ENCODE peak calls at places on chromosomes 12 and 14, in ten cellular contexts. One of them, this sample, is unnamed.

GRCh38 chr14:67166450-67166853 is 22.8 kb upstream of the GARIN2 start:
- DNase-seq in SK-N-SH: peak
- DNase-seq in stimulated activated CD8-positive, alpha-beta memory T cell treated with anti-CD3 and anti-CD28 coated beads, Interleukin-4, amount 100 ng/mL, for 4 hours: no peak
- DNase-seq in lower leg skin: no peak
- DNase-seq in right lobe of liver: no peak
- DNase-seq in astrocyte of the spinal cord: peak
- DNase-seq in germinal center: peak
- DNase-seq in Calu3: peak
- DNase-seq in glomerular endothelial cell: peak
- DNase-seq in AG10803: peak
- DNase-seq in this sample: no peak

GRCh38 chr14:63186453-63186852 is 17.8 kb upstream of the RHOJ start:
- DNase-seq in SK-N-SH: no peak
- DNase-seq in stimulated activated CD8-positive, alpha-beta memory T cell treated with anti-CD3 and anti-CD28 coated beads, Interleukin-4, amount 100 ng/mL, for 4 hours: no peak
- DNase-seq in lower leg skin: no peak
- DNase-seq in right lobe of liver: no peak
- DNase-seq in astrocyte of the spinal cord: peak
- DNase-seq in germinal center: no peak
- DNase-seq in Calu3: no peak
- DNase-seq in glomerular endothelial cell: no peak
- DNase-seq in AG10803: peak
- DNase-seq in this sample: no peak

GRCh38 chr14:28375295-28375694 is 391.3 kb upstream of the FOXG1 start:
- DNase-seq in SK-N-SH: peak
- DNase-seq in stimulated activated CD8-positive, alpha-beta memory T cell treated with anti-CD3 and anti-CD28 coated beads, Interleukin-4, amount 100 ng/mL, for 4 hours: no peak
- DNase-seq in lower leg skin: no peak
- DNase-seq in right lobe of liver: no peak
- DNase-seq in astrocyte of the spinal cord: peak
- DNase-seq in germinal center: no peak
- DNase-seq in Calu3: peak
- DNase-seq in glomerular endothelial cell: no peak
- DNase-seq in AG10803: no peak
- DNase-seq in this sample: no peak

GRCh38 chr12:12660201-12660600 is 35.8 kb downstream of the GPR19 start:
- DNase-seq in SK-N-SH: no peak
- DNase-seq in stimulated activated CD8-positive, alpha-beta memory T cell treated with anti-CD3 and anti-CD28 coated beads, Interleukin-4, amount 100 ng/mL, for 4 hours: no peak
- DNase-seq in lower leg skin: no peak
- DNase-seq in right lobe of liver: no peak
- DNase-seq in astrocyte of the spinal cord: no peak
- DNase-seq in germinal center: no peak
- DNase-seq in Calu3: no peak
- DNase-seq in glomerular endothelial cell: no peak
- DNase-seq in AG10803: no peak
- DNase-seq in this sample: no peak

GRCh38 chr12:122326597-122326996 is 60.3 kb upstream of the VPS33A start:
- DNase-seq in SK-N-SH: no peak
- DNase-seq in stimulated activated CD8-positive, alpha-beta memory T cell treated with anti-CD3 and anti-CD28 coated beads, Interleukin-4, amount 100 ng/mL, for 4 hours: no peak
- DNase-seq in lower leg skin: no peak
- DNase-seq in right lobe of liver: no peak
- DNase-seq in astrocyte of the spinal cord: no peak
- DNase-seq in germinal center: no peak
- DNase-seq in Calu3: no peak
- DNase-seq in glomerular endothelial cell: no peak
- DNase-seq in AG10803: no peak
- DNase-seq in this sample: no peak

GRCh38 chr12:105164068-105164467 is 56.5 kb downstream of the WASHC4 start:
- DNase-seq in SK-N-SH: no peak
- DNase-seq in stimulated activated CD8-positive, alpha-beta memory T cell treated with anti-CD3 and anti-CD28 coated beads, Interleukin-4, amount 100 ng/mL, for 4 hours: no peak
- DNase-seq in lower leg skin: no peak
- DNase-seq in right lobe of liver: no peak
- DNase-seq in astrocyte of the spinal cord: no peak
- DNase-seq in germinal center: no peak
- DNase-seq in Calu3: no peak
- DNase-seq in glomerular endothelial cell: no peak
- DNase-seq in AG10803: no peak
- DNase-seq in this sample: no peak

GRCh38 chr14:35368993-35369392 is 35.6 kb downstream of the NFKBIA start:
- DNase-seq in SK-N-SH: no peak
- DNase-seq in stimulated activated CD8-positive, alpha-beta memory T cell treated with anti-CD3 and anti-CD28 coated beads, Interleukin-4, amount 100 ng/mL, for 4 hours: no peak
- DNase-seq in lower leg skin: no peak
- DNase-seq in right lobe of liver: no peak
- DNase-seq in astrocyte of the spinal cord: no peak
- DNase-seq in germinal center: no peak
- DNase-seq in Calu3: no peak
- DNase-seq in glomerular endothelial cell: no peak
- DNase-seq in AG10803: no peak
- DNase-seq in this sample: peak

GRCh38 chr12:116892318-116892717 is 11.1 kb upstream of the HRK start:
- DNase-seq in SK-N-SH: no peak
- DNase-seq in stimulated activated CD8-positive, alpha-beta memory T cell treated with anti-CD3 and anti-CD28 coated beads, Interleukin-4, amount 100 ng/mL, for 4 hours: no peak
- DNase-seq in lower leg skin: no peak
- DNase-seq in right lobe of liver: no peak
- DNase-seq in astrocyte of the spinal cord: no peak
- DNase-seq in germinal center: no peak
- DNase-seq in Calu3: no peak
- DNase-seq in glomerular endothelial cell: no peak
- DNase-seq in AG10803: no peak
- DNase-seq in this sample: no peak

GRCh38 chr12:63276537-63277365 is 125.8 kb upstream of the AVPR1A start:
- DNase-seq in SK-N-SH: peak
- DNase-seq in stimulated activated CD8-positive, alpha-beta memory T cell treated with anti-CD3 and anti-CD28 coated beads, Interleukin-4, amount 100 ng/mL, for 4 hours: no peak
- DNase-seq in lower leg skin: no peak
- DNase-seq in right lobe of liver: peak
- DNase-seq in astrocyte of the spinal cord: peak
- DNase-seq in germinal center: no peak
- DNase-seq in Calu3: peak
- DNase-seq in glomerular endothelial cell: no peak
- DNase-seq in AG10803: peak
- DNase-seq in this sample: no peak

GRCh38 chr12:31440586-31440985 is 114.6 kb upstream of the SINHCAF start:
- DNase-seq in SK-N-SH: no peak
- DNase-seq in stimulated activated CD8-positive, alpha-beta memory T cell treated with anti-CD3 and anti-CD28 coated beads, Interleukin-4, amount 100 ng/mL, for 4 hours: no peak
- DNase-seq in lower leg skin: no peak
- DNase-seq in right lobe of liver: no peak
- DNase-seq in astrocyte of the spinal cord: no peak
- DNase-seq in germinal center: no peak
- DNase-seq in Calu3: no peak
- DNase-seq in glomerular endothelial cell: no peak
- DNase-seq in AG10803: no peak
- DNase-seq in this sample: no peak

GRCh38 chr12:40980346-40981005 is 207.6 kb upstream of the PDZRN4 start:
- DNase-seq in SK-N-SH: no peak
- DNase-seq in stimulated activated CD8-positive, alpha-beta memory T cell treated with anti-CD3 and anti-CD28 coated beads, Interleukin-4, amount 100 ng/mL, for 4 hours: no peak
- DNase-seq in lower leg skin: no peak
- DNase-seq in right lobe of liver: no peak
- DNase-seq in astrocyte of the spinal cord: peak
- DNase-seq in germinal center: no peak
- DNase-seq in Calu3: no peak
- DNase-seq in glomerular endothelial cell: no peak
- DNase-seq in AG10803: no peak
- DNase-seq in this sample: no peak

GRCh38 chr14:57136669-57137068 is 132.0 kb downstream of the EXOC5 start:
- DNase-seq in SK-N-SH: no peak
- DNase-seq in stimulated activated CD8-positive, alpha-beta memory T cell treated with anti-CD3 and anti-CD28 coated beads, Interleukin-4, amount 100 ng/mL, for 4 hours: no peak
- DNase-seq in lower leg skin: no peak
- DNase-seq in right lobe of liver: peak
- DNase-seq in astrocyte of the spinal cord: no peak
- DNase-seq in germinal center: no peak
- DNase-seq in Calu3: no peak
- DNase-seq in glomerular endothelial cell: no peak
- DNase-seq in AG10803: no peak
- DNase-seq in this sample: peak

GRCh38 chr14:34049769-34050168 is 98.9 kb upstream of the EGLN3 start:
- DNase-seq in SK-N-SH: no peak
- DNase-seq in stimulated activated CD8-positive, alpha-beta memory T cell treated with anti-CD3 and anti-CD28 coated beads, Interleukin-4, amount 100 ng/mL, for 4 hours: no peak
- DNase-seq in lower leg skin: no peak
- DNase-seq in right lobe of liver: no peak
- DNase-seq in astrocyte of the spinal cord: no peak
- DNase-seq in germinal center: no peak
- DNase-seq in Calu3: no peak
- DNase-seq in glomerular endothelial cell: no peak
- DNase-seq in AG10803: no peak
- DNase-seq in this sample: no peak

GRCh38 chr14:64581817-64582216 is 32.1 kb downstream of the PPP1R36 start:
- DNase-seq in SK-N-SH: no peak
- DNase-seq in stimulated activated CD8-positive, alpha-beta memory T cell treated with anti-CD3 and anti-CD28 coated beads, Interleukin-4, amount 100 ng/mL, for 4 hours: no peak
- DNase-seq in lower leg skin: no peak
- DNase-seq in right lobe of liver: no peak
- DNase-seq in astrocyte of the spinal cord: no peak
- DNase-seq in germinal center: no peak
- DNase-seq in Calu3: no peak
- DNase-seq in glomerular endothelial cell: no peak
- DNase-seq in AG10803: no peak
- DNase-seq in this sample: no peak